ENCODE peak calls at places on chromosomes 2 and 18, in eight cellular contexts. F is lung; X is NCI-H1092; E is ELR; A is activated CD8-positive, alpha-beta memory T cell treated with anti-CD3 and anti-CD28 coated beads, Interleukin-2, amount 50 U/mL, for 4 hours; Q is NT2/D1; G is anterior cingulate cortex; D is activated naive CD4-positive, alpha-beta T cell treated with Interleukin-2 at 50 U/mL for 16 hours. H is an unnamed sample.

GRCh38 chr2:182767578-182767977 is 51.5 kb downstream of the DNAJC10 start:
- DNase-seq in X (no peak), F (no peak), A (no peak), D (no peak), E (peak), G (no peak), Q (no peak), H (no peak)

GRCh38 chr2:70403267-70404053 is 101.6 kb upstream of the FAM136A start:
- DNase-seq in E (no peak), X (no peak), A (no peak), G (no peak), F (no peak), D (no peak), Q (no peak), H (no peak)

GRCh38 chr2:166351319-166351718 is 24.4 kb downstream of the SCN9A start:
- DNase-seq in A (no peak), G (no peak), D (no peak), X (no peak), Q (no peak), E (no peak), F (no peak), H (no peak)

GRCh38 chr18:6785001-6785400 is 55.5 kb downstream of the ARHGAP28 start:
- DNase-seq in A (no peak), E (no peak), G (no peak), X (no peak), D (no peak), Q (no peak), F (no peak), H (no peak)

GRCh38 chr2:16664052-16664731 is 1.4 kb downstream of the CYRIA start:
- DNase-seq in A (no peak), Q (no peak), E (no peak), D (no peak), G (peak), X (no peak), F (peak), H (no peak)

GRCh38 chr2:206836722-206837121 is 71.3 kb downstream of the FASTKD2 start:
- DNase-seq in G (no peak), F (no peak), E (no peak), Q (no peak), X (no peak), D (no peak), A (no peak), H (no peak)

GRCh38 chr2:19356545-19357382 is 1.7 kb downstream of the OSR1 start:
- DNase-seq in F (no peak), Q (no peak), E (peak), X (no peak), A (no peak), D (no peak), G (no peak), H (no peak)

GRCh38 chr2:201761101-201761500 is 19.6 kb downstream of the ALS2 start:
- DNase-seq in F (no peak), E (no peak), X (no peak), A (no peak), G (no peak), D (no peak), Q (no peak), H (no peak)

GRCh38 chr2:214265991-214266489 is 144.8 kb upstream of the VWC2L start:
- DNase-seq in D (no peak), Q (no peak), E (no peak), F (no peak), A (no peak), X (no peak), G (no peak), H (no peak)

GRCh38 chr2:30475542-30475941 is 28.5 kb downstream of the LCLAT1 start:
- DNase-seq in G (no peak), F (no peak), D (no peak), X (no peak), E (no peak), A (no peak), Q (no peak), H (no peak)

GRCh38 chr2:240129311-240129710 is 6.8 kb downstream of the COPS9 start:
- DNase-seq in D (no peak), Q (no peak), F (no peak), E (no peak), G (no peak), A (no peak), X (no peak), H (no peak)

GRCh38 chr2:937530-937929 is 13.1 kb upstream of the SNTG2 start:
- DNase-seq in D (no peak), X (no peak), E (peak), G (no peak), A (no peak), F (no peak), Q (no peak), H (no peak)

GRCh38 chr2:33136056-33136455 is 189.3 kb downstream of the LTBP1 start:
- DNase-seq in D (no peak), A (no peak), E (peak), Q (no peak), F (no peak), G (no peak), X (peak), H (no peak)

GRCh38 chr18:46283268-46283667 is 179.1 kb downstream of the HAUS1 start:
- DNase-seq in A (no peak), F (no peak), Q (no peak), E (peak), D (no peak), G (no peak), X (no peak), H (no peak)

GRCh38 chr18:63079114-63079513 is 240.5 kb downstream of the BCL2 start:
- DNase-seq in E (no peak), F (no peak), X (no peak), G (no peak), Q (no peak), A (no peak), D (no peak), H (no peak)

GRCh38 chr2:932320-933221 is 18.1 kb upstream of the SNTG2 start:
- DNase-seq in Q (no peak), X (no peak), E (no peak), A (no peak), D (no peak), G (no peak), F (no peak), H (no peak)

GRCh38 chr18:79982736-79983135 is 5.6 kb downstream of the TXNL4A start:
- DNase-seq in X (no peak), F (no peak), D (no peak), A (no peak), E (peak), Q (no peak), G (no peak), H (no peak)

GRCh38 chr2:231781798-231782726 is 980 bp upstream of the PDE6D start:
- DNase-seq in E (peak), G (peak), D (peak), X (no peak), F (no peak), A (no peak), Q (no peak), H (no peak)

GRCh38 chr18:25360301-25360899 is 8.4 kb upstream of the ZNF521 start:
- DNase-seq in D (no peak), E (no peak), G (no peak), F (no peak), A (no peak), Q (no peak), X (no peak), H (no peak)

GRCh38 chr2:66571873-66572272 is 136.9 kb downstream of the MEIS1 start:
- DNase-seq in G (no peak), A (no peak), F (no peak), Q (no peak), X (no peak), D (no peak), E (peak), H (no peak)

GRCh38 chr2:180046202-180046601 is 39.1 kb upstream of the CWC22 start:
- DNase-seq in A (no peak), D (no peak), E (no peak), Q (no peak), G (no peak), X (no peak), F (no peak), H (no peak)

GRCh38 chr18:12394428-12394827 is 13.3 kb upstream of the PRELID3A start:
- DNase-seq in G (no peak), X (no peak), E (peak), F (no peak), Q (no peak), D (no peak), A (peak), H (no peak)

H was measured in NCI-H1417 treated with DMSO at 0.1 percent for 48 hours.